ENCODE peak calls at places on chromosomes 3 and 15, in four cellular contexts. One of them, this sample, is unnamed.

GRCh38 chr15:29773000-29773399 is 49.3 kb downstream of the TJP1 start:
- DNase-seq in neural crest cell: no peak
- DNase-seq in K562: no peak
- DNase-seq in cardiac fibroblast: no peak
- DNase-seq in this sample: no peak

GRCh38 chr3:46337911-46338310 is 16.0 kb upstream of the CCR2 start:
- DNase-seq in K562: no peak
- DNase-seq in neural crest cell: no peak
- DNase-seq in cardiac fibroblast: no peak
- DNase-seq in this sample: no peak

GRCh38 chr3:23203651-23204111 is 554 bp downstream of the UBE2E2 start:
- DNase-seq in neural crest cell: peak; percentile 18
- DNase-seq in cardiac fibroblast: no peak
- DNase-seq in K562: no peak
- DNase-seq in this sample: peak; percentile 13

GRCh38 chr3:16069149-16069922 is 105.1 kb upstream of the GALNT15 start:
- DNase-seq in neural crest cell: no peak
- DNase-seq in K562: no peak
- DNase-seq in cardiac fibroblast: peak; percentile 96
- DNase-seq in this sample: no peak

GRCh38 chr3:135083756-135084155 is 288.7 kb downstream of the EPHB1 start:
- DNase-seq in K562: no peak
- DNase-seq in neural crest cell: no peak
- DNase-seq in cardiac fibroblast: no peak
- DNase-seq in this sample: no peak

GRCh38 chr3:159732172-159733111 is 256.2 kb upstream of the IL12A start:
- DNase-seq in neural crest cell: no peak
- DNase-seq in K562: no peak
- DNase-seq in cardiac fibroblast: peak; percentile 64
- DNase-seq in this sample: peak; percentile 19

GRCh38 chr3:170307998-170308398 is 49.5 kb upstream of the SKIL start:
- DNase-seq in cardiac fibroblast: peak; percentile 58
- DNase-seq in K562: no peak
- DNase-seq in neural crest cell: no peak
- DNase-seq in this sample: no peak

GRCh38 chr3:171407746-171408145 is 52.5 kb downstream of the TNIK start:
- DNase-seq in K562: peak; percentile 15
- DNase-seq in cardiac fibroblast: peak; percentile 85
- DNase-seq in neural crest cell: no peak
- DNase-seq in this sample: no peak

GRCh38 chr3:35394400-35394799 is 244.9 kb upstream of the ARPP21 start:
- DNase-seq in neural crest cell: no peak
- DNase-seq in cardiac fibroblast: no peak
- DNase-seq in K562: no peak
- DNase-seq in this sample: no peak

GRCh38 chr3:151925876-151926275 is 52.4 kb downstream of the SUCNR1 start:
- DNase-seq in neural crest cell: no peak
- DNase-seq in K562: no peak
- DNase-seq in cardiac fibroblast: peak; percentile 75
- DNase-seq in this sample: no peak

GRCh38 chr3:45753095-45753494 is 43.2 kb downstream of the SLC6A20 start:
- DNase-seq in neural crest cell: no peak
- DNase-seq in cardiac fibroblast: no peak
- DNase-seq in K562: no peak
- DNase-seq in this sample: no peak

GRCh38 chr15:85555875-85556617 is 175.6 kb downstream of the AKAP13 start:
- DNase-seq in K562: no peak
- DNase-seq in neural crest cell: no peak
- DNase-seq in cardiac fibroblast: no peak
- DNase-seq in this sample: no peak

GRCh38 chr15:60477991-60478632 is 830 bp downstream of the ICE2 start:
- DNase-seq in K562: no peak
- DNase-seq in cardiac fibroblast: peak; percentile 41
- DNase-seq in neural crest cell: no peak
- DNase-seq in this sample: no peak

GRCh38 chr15:73704869-73705645 is 20.9 kb downstream of the CD276 start:
- DNase-seq in neural crest cell: peak; percentile 63
- DNase-seq in cardiac fibroblast: peak; percentile 59
- DNase-seq in K562: peak; percentile 82
- DNase-seq in this sample: peak; percentile 73

GRCh38 chr3:59436164-59436958 is 386.5 kb upstream of the CFAP20DC start:
- DNase-seq in neural crest cell: no peak
- DNase-seq in K562: no peak
- DNase-seq in cardiac fibroblast: no peak
- DNase-seq in this sample: no peak

GRCh38 chr3:88005066-88005465 is 53.7 kb downstream of the CGGBP1 start:
- DNase-seq in neural crest cell: no peak
- DNase-seq in cardiac fibroblast: peak; percentile 62
- DNase-seq in K562: no peak
- DNase-seq in this sample: no peak
- TF ChIP-seq CTCF in neural crest cell: peak; percentile 61
- TF ChIP-seq CTCF in cardiac fibroblast: peak; percentile 38
- TF ChIP-seq CTCF in K562: no peak
- TF ChIP-seq CTCF in this sample: no peak

GRCh38 chr3:139677341-139678155 is at the start of gene NMNAT3:
- DNase-seq in K562: peak; percentile 98
- DNase-seq in cardiac fibroblast: peak; percentile 38
- DNase-seq in neural crest cell: peak; percentile 74
- DNase-seq in this sample: peak; percentile 76
- TF ChIP-seq CTCF in K562: peak; percentile 21
- TF ChIP-seq CTCF in cardiac fibroblast: no peak
- TF ChIP-seq CTCF in neural crest cell: no peak
- TF ChIP-seq CTCF in this sample: no peak

GRCh38 chr3:183515968-183516851 is 39.3 kb downstream of the KLHL6 start:
- DNase-seq in K562: no peak
- DNase-seq in cardiac fibroblast: no peak
- DNase-seq in neural crest cell: no peak
- DNase-seq in this sample: no peak
- TF ChIP-seq CTCF in K562: no peak
- TF ChIP-seq CTCF in cardiac fibroblast: no peak
- TF ChIP-seq CTCF in neural crest cell: no peak
- TF ChIP-seq CTCF in this sample: no peak

DNA sequence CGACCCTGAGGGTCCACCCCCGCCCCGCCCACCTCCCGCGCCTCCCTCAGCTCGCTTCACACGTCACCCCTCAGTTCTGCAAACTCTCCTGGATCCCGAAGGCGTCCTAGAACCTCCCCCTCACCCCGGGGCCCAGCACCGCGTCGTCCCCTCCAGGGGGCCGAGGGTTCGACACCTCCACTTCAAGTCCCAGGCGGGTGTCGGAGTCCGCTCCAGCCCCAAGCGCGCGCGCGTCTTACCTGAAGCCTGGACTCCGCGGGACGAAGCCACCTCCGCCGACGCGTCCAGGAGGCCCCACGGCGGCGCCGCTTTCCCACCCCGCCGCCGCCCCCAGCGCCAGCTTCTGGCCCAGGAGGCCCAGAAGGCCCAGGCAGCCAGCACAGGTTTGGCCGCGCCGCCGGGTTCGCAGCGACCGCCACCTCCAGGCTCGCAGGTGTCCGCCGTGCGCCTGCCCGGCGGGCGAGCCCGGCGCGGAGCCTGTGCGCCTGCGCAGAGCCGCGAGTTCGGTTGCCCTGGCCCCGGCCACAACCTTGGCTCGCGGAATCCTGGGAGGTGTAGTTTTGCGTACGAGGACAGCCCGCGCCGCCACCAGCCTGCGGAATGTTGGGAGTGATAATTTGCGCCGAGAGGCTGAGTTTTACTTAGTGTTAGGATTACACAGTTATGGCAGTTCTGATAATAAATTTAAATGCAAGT is at the start of gene POMGNT2:
- DNase-seq in neural crest cell: peak; percentile 80
- DNase-seq in cardiac fibroblast: peak; percentile 79
- DNase-seq in K562: peak; percentile 98
- DNase-seq in this sample: peak; percentile 93
- TF ChIP-seq CTCF in neural crest cell: no peak
- TF ChIP-seq CTCF in cardiac fibroblast: no peak
- TF ChIP-seq CTCF in K562: no peak
- TF ChIP-seq CTCF in this sample: no peak

GRCh38 chr3:117523407-117523806 is 813.8 kb downstream of the TUSC7 start:
- DNase-seq in cardiac fibroblast: no peak
- DNase-seq in K562: no peak
- DNase-seq in neural crest cell: no peak
- DNase-seq in this sample: no peak

GRCh38 chr3:117518385-117518784 is 808.8 kb downstream of the TUSC7 start:
- DNase-seq in cardiac fibroblast: no peak
- DNase-seq in K562: no peak
- DNase-seq in neural crest cell: no peak
- DNase-seq in this sample: no peak

GRCh38 chr3:117524890-117525289 is 815.3 kb downstream of the TUSC7 start:
- DNase-seq in neural crest cell: no peak
- DNase-seq in cardiac fibroblast: peak; percentile 26
- DNase-seq in K562: no peak
- DNase-seq in this sample: no peak

GRCh38 chr3:117519776-117520175 is 810.2 kb downstream of the TUSC7 start:
- DNase-seq in cardiac fibroblast: no peak
- DNase-seq in neural crest cell: no peak
- DNase-seq in K562: no peak
- DNase-seq in this sample: no peak

DNA sequence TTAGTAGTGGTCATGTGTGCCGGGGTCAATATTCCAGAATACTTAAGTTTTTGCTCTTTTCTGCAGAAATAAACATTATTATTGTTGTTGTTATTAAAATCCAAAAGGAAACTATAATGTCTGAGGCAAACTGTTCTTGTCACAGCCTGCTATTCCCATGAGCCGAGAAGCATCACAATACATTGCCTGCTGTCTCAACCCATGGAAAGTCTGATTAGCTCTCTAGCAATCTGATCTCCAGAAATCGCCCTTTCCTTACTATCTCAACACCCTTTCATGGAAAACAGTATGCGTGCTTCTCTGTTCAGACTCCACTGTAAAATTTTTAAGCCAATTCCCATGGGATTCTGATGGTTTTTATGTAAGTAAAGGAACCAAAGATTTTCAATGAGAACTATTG is 811.0 kb downstream of the TUSC7 start:
- DNase-seq in cardiac fibroblast: no peak
- DNase-seq in neural crest cell: no peak
- DNase-seq in K562: no peak
- DNase-seq in this sample: no peak
- TF ChIP-seq CTCF in cardiac fibroblast: no peak
- TF ChIP-seq CTCF in neural crest cell: no peak
- TF ChIP-seq CTCF in K562: no peak
- TF ChIP-seq CTCF in this sample: no peak